ENCODE peak calls at places on chromosome 22, in ten cellular contexts. One of them, this sample, is unnamed.

GRCh38 chr22:46596032-46596441 is 24.1 kb upstream of the GRAMD4 start:
- DNase-seq in thoracic aorta: no peak
- DNase-seq in IMR-90: no peak
- DNase-seq in lower lobe of right lung: peak
- DNase-seq in MM.1S: no peak
- DNase-seq in endothelial cell: no peak
- DNase-seq in fibroblast of mammary gland: no peak
- DNase-seq in mesothelial cell of epicardium: no peak
- DNase-seq in AG09309: no peak
- DNase-seq in H1: no peak
- DNase-seq in this sample: no peak

GRCh38 chr22:31346255-31346732 is at the start of gene PATZ1:
- DNase-seq in thoracic aorta: no peak
- DNase-seq in IMR-90: peak
- DNase-seq in lower lobe of right lung: peak
- DNase-seq in MM.1S: peak
- DNase-seq in endothelial cell: peak
- DNase-seq in fibroblast of mammary gland: peak
- DNase-seq in mesothelial cell of epicardium: peak
- DNase-seq in AG09309: no peak
- DNase-seq in H1: peak
- DNase-seq in this sample: no peak

GRCh38 chr22:21080435-21081137 is 34.8 kb downstream of the LRRC74B start:
- DNase-seq in thoracic aorta: no peak
- DNase-seq in IMR-90: no peak
- DNase-seq in lower lobe of right lung: no peak
- DNase-seq in MM.1S: no peak
- DNase-seq in endothelial cell: no peak
- DNase-seq in fibroblast of mammary gland: no peak
- DNase-seq in mesothelial cell of epicardium: no peak
- DNase-seq in AG09309: no peak
- DNase-seq in H1: no peak
- DNase-seq in this sample: peak

GRCh38 chr22:20220629-20221026 is 47.5 kb downstream of the RTN4R start:
- DNase-seq in thoracic aorta: no peak
- DNase-seq in IMR-90: no peak
- DNase-seq in lower lobe of right lung: no peak
- DNase-seq in MM.1S: no peak
- DNase-seq in endothelial cell: no peak
- DNase-seq in fibroblast of mammary gland: no peak
- DNase-seq in mesothelial cell of epicardium: no peak
- DNase-seq in AG09309: no peak
- DNase-seq in H1: no peak
- DNase-seq in this sample: no peak

GRCh38 chr22:37638351-37639069 is 959 bp upstream of the SH3BP1 start:
- DNase-seq in thoracic aorta: no peak
- DNase-seq in IMR-90: no peak
- DNase-seq in lower lobe of right lung: no peak
- DNase-seq in MM.1S: peak
- DNase-seq in endothelial cell: no peak
- DNase-seq in fibroblast of mammary gland: no peak
- DNase-seq in mesothelial cell of epicardium: no peak
- DNase-seq in AG09309: no peak
- DNase-seq in H1: no peak
- DNase-seq in this sample: no peak

GRCh38 chr22:46491936-46492335 is 45.5 kb downstream of the CELSR1 start:
- DNase-seq in thoracic aorta: no peak
- DNase-seq in IMR-90: peak
- DNase-seq in lower lobe of right lung: no peak
- DNase-seq in MM.1S: no peak
- DNase-seq in endothelial cell: no peak
- DNase-seq in fibroblast of mammary gland: no peak
- DNase-seq in mesothelial cell of epicardium: no peak
- DNase-seq in AG09309: no peak
- DNase-seq in H1: no peak
- DNase-seq in this sample: no peak

GRCh38 chr22:21015051-21016006 is at the start of gene P2RX6:
- DNase-seq in thoracic aorta: no peak
- DNase-seq in IMR-90: peak
- DNase-seq in lower lobe of right lung: no peak
- DNase-seq in MM.1S: no peak
- DNase-seq in endothelial cell: no peak
- DNase-seq in fibroblast of mammary gland: peak
- DNase-seq in mesothelial cell of epicardium: no peak
- DNase-seq in AG09309: no peak
- DNase-seq in H1: no peak
- DNase-seq in this sample: no peak

GRCh38 chr22:25112538-25113253 is 87.0 kb upstream of the CRYBB3 start:
- DNase-seq in thoracic aorta: no peak
- DNase-seq in IMR-90: no peak
- DNase-seq in lower lobe of right lung: no peak
- DNase-seq in MM.1S: no peak
- DNase-seq in endothelial cell: no peak
- DNase-seq in fibroblast of mammary gland: no peak
- DNase-seq in mesothelial cell of epicardium: no peak
- DNase-seq in AG09309: no peak
- DNase-seq in H1: no peak
- DNase-seq in this sample: no peak

GRCh38 chr22:46972901-46973831 is 210.7 kb downstream of the TBC1D22A start:
- DNase-seq in thoracic aorta: no peak
- DNase-seq in IMR-90: no peak
- DNase-seq in lower lobe of right lung: no peak
- DNase-seq in MM.1S: no peak
- DNase-seq in endothelial cell: no peak
- DNase-seq in fibroblast of mammary gland: no peak
- DNase-seq in mesothelial cell of epicardium: no peak
- DNase-seq in AG09309: no peak
- DNase-seq in H1: no peak
- DNase-seq in this sample: no peak

GRCh38 chr22:39731881-39732555 is 161.5 kb downstream of the CACNA1I start:
- DNase-seq in thoracic aorta: no peak
- DNase-seq in IMR-90: no peak
- DNase-seq in lower lobe of right lung: no peak
- DNase-seq in MM.1S: no peak
- DNase-seq in endothelial cell: no peak
- DNase-seq in fibroblast of mammary gland: no peak
- DNase-seq in mesothelial cell of epicardium: no peak
- DNase-seq in AG09309: no peak
- DNase-seq in H1: no peak
- DNase-seq in this sample: no peak

GRCh38 chr22:49327411-49327810 is 500.3 kb downstream of the BRD1 start:
- DNase-seq in thoracic aorta: no peak
- DNase-seq in IMR-90: no peak
- DNase-seq in lower lobe of right lung: peak
- DNase-seq in MM.1S: no peak
- DNase-seq in endothelial cell: no peak
- DNase-seq in fibroblast of mammary gland: no peak
- DNase-seq in mesothelial cell of epicardium: no peak
- DNase-seq in AG09309: no peak
- DNase-seq in H1: no peak
- DNase-seq in this sample: no peak

GRCh38 chr22:49206281-49206680 is 621.4 kb downstream of the BRD1 start:
- DNase-seq in thoracic aorta: no peak
- DNase-seq in IMR-90: no peak
- DNase-seq in lower lobe of right lung: no peak
- DNase-seq in MM.1S: no peak
- DNase-seq in endothelial cell: no peak
- DNase-seq in fibroblast of mammary gland: no peak
- DNase-seq in mesothelial cell of epicardium: peak
- DNase-seq in AG09309: no peak
- DNase-seq in H1: no peak
- DNase-seq in this sample: peak

GRCh38 chr22:30045901-30046715 is 34.2 kb upstream of the HORMAD2 start:
- DNase-seq in thoracic aorta: no peak
- DNase-seq in IMR-90: no peak
- DNase-seq in lower lobe of right lung: no peak
- DNase-seq in MM.1S: no peak
- DNase-seq in endothelial cell: no peak
- DNase-seq in fibroblast of mammary gland: no peak
- DNase-seq in mesothelial cell of epicardium: no peak
- DNase-seq in AG09309: no peak
- DNase-seq in H1: no peak
- DNase-seq in this sample: no peak

DNA sequence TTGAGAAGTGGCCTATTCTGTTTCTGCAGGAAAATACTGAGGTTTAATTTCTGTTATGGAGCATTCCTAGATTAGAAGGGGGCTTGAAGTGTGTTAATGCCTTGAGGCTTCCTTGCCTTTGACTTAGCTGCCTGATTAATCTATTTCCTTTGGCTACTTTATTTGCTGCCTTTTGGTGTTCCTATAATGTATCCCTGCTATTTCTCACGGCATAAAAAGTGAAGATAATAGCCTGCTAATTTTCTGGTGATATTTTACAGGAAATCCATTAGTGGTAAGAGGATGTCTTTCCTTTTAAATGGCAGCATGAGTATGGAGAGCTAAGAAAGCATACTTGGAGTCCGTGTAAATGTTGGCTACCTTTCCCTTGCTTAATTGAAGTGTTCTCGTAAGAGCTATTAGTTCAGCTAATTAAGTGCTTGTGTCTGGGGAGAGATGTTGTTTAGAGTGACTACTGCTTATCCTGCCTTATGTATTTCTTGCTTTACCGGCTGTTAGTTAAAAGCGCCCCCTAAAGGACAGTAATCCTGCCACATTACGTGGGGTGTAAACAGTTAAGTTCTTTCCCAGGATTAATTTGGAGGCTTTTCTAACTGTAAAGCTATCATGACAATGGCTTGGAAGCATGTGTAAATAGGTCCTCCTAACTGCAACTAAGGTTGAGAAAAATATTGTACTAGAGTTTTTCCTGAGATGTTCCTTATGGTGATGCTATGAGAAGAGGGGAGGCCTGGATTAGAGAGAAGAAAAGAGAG is 45.6 kb downstream of the ZNF280B start:
- DNase-seq in thoracic aorta: no peak
- DNase-seq in IMR-90: no peak
- DNase-seq in lower lobe of right lung: no peak
- DNase-seq in MM.1S: peak
- DNase-seq in endothelial cell: no peak
- DNase-seq in fibroblast of mammary gland: peak
- DNase-seq in mesothelial cell of epicardium: no peak
- DNase-seq in AG09309: no peak
- DNase-seq in H1: no peak
- DNase-seq in this sample: no peak
- TF ChIP-seq CTCF in thoracic aorta: no peak
- TF ChIP-seq CTCF in IMR-90: peak
- TF ChIP-seq CTCF in lower lobe of right lung: no peak
- TF ChIP-seq CTCF in MM.1S: peak
- TF ChIP-seq CTCF in endothelial cell: no peak
- TF ChIP-seq CTCF in fibroblast of mammary gland: peak
- TF ChIP-seq CTCF in mesothelial cell of epicardium: no peak
- TF ChIP-seq CTCF in AG09309: no peak
- TF ChIP-seq CTCF in H1: peak
- TF ChIP-seq CTCF in this sample: peak

GRCh38 chr22:45438364-45438763 is 24.9 kb downstream of the RIBC2 start:
- DNase-seq in thoracic aorta: no peak
- DNase-seq in IMR-90: peak
- DNase-seq in lower lobe of right lung: no peak
- DNase-seq in MM.1S: no peak
- DNase-seq in endothelial cell: no peak
- DNase-seq in fibroblast of mammary gland: no peak
- DNase-seq in mesothelial cell of epicardium: no peak
- DNase-seq in AG09309: no peak
- DNase-seq in H1: no peak
- DNase-seq in this sample: no peak
- TF ChIP-seq CTCF in thoracic aorta: no peak
- TF ChIP-seq CTCF in IMR-90: no peak
- TF ChIP-seq CTCF in lower lobe of right lung: no peak
- TF ChIP-seq CTCF in MM.1S: no peak
- TF ChIP-seq CTCF in endothelial cell: no peak
- TF ChIP-seq CTCF in fibroblast of mammary gland: no peak
- TF ChIP-seq CTCF in mesothelial cell of epicardium: no peak
- TF ChIP-seq CTCF in AG09309: no peak
- TF ChIP-seq CTCF in H1: no peak
- TF ChIP-seq CTCF in this sample: no peak

DNA sequence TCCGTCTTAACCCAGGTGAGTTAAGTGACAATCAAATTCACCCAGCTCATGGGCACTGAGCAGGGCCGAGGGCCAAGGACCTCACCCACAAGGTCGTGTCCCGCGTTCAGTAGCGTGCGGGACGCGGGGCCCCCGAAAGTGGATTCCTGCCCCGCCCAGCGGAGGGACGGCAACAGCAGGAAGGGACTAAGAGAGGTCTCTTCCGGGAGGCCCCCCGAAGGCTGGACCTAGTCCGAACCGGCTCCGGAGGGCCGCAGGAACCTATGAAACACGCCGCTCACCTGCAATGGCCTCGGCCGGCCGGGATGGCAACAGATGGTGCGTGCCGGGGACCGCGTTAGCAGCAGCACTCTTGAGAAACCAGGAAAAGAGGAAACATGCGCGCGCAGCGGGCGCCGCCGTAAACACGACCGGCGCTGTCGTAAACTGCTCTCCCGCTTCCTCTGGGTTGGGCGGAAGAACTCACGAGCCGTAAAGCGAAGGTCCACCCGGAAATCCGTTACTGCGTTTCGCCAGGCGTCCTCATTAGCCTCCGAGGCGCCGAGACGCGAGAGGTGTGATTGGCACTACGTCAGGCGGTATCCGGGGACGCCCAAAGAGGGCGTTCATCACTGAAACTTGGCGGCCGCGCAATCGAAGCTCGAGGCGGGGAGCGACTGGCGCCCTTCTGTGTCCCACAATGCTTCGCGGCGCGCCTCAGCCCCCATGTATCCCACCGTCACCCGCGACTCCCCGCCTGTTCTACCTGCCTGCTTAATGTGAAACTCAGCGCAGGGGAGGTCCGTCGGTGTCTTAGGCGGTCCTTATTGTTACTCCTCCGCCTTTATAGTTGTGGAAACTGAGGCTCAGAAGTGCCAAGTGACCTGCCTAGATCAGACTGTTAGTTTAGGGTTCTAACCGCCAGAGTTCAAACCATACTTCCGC is at the start of gene EIF3D:
- DNase-seq in thoracic aorta: peak
- DNase-seq in IMR-90: peak
- DNase-seq in lower lobe of right lung: peak
- DNase-seq in MM.1S: peak
- DNase-seq in endothelial cell: peak
- DNase-seq in fibroblast of mammary gland: peak
- DNase-seq in mesothelial cell of epicardium: peak
- DNase-seq in AG09309: peak
- DNase-seq in H1: peak
- DNase-seq in this sample: peak
- TF ChIP-seq CTCF in thoracic aorta: no peak
- TF ChIP-seq CTCF in IMR-90: no peak
- TF ChIP-seq CTCF in lower lobe of right lung: no peak
- TF ChIP-seq CTCF in MM.1S: no peak
- TF ChIP-seq CTCF in endothelial cell: no peak
- TF ChIP-seq CTCF in fibroblast of mammary gland: no peak
- TF ChIP-seq CTCF in mesothelial cell of epicardium: no peak
- TF ChIP-seq CTCF in AG09309: no peak
- TF ChIP-seq CTCF in H1: no peak
- TF ChIP-seq CTCF in this sample: peak

DNA sequence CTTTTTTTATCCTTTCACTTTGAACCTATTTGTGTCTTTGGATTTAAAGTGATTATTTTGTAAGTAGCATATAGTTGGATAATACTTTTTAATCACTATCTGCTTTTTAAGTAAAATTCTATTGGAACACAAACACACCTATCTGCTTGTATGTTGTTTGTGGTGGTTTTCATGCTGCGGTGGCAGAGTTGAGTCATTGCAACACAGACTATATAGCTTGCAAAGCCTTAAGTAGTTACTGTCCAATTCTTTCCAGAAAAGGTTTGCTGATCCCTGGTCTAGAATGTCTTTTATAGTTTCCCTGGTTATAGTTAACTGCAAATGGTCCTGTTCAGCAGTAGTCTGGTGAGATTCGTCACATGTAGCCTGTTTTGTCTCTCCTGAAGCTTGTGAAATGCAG is 21.5 kb downstream of the SHANK3 start:
- DNase-seq in thoracic aorta: no peak
- DNase-seq in IMR-90: peak
- DNase-seq in lower lobe of right lung: no peak
- DNase-seq in MM.1S: peak
- DNase-seq in endothelial cell: no peak
- DNase-seq in fibroblast of mammary gland: no peak
- DNase-seq in mesothelial cell of epicardium: no peak
- DNase-seq in AG09309: no peak
- DNase-seq in H1: no peak
- DNase-seq in this sample: no peak
- TF ChIP-seq CTCF in thoracic aorta: no peak
- TF ChIP-seq CTCF in IMR-90: no peak
- TF ChIP-seq CTCF in lower lobe of right lung: no peak
- TF ChIP-seq CTCF in MM.1S: peak
- TF ChIP-seq CTCF in endothelial cell: no peak
- TF ChIP-seq CTCF in fibroblast of mammary gland: no peak
- TF ChIP-seq CTCF in mesothelial cell of epicardium: no peak
- TF ChIP-seq CTCF in AG09309: no peak
- TF ChIP-seq CTCF in H1: no peak
- TF ChIP-seq CTCF in this sample: peak

This sample was measured in chondrocyte.